ENCODE peak calls at places on chromosomes 16 and 17, in six cellular contexts. One of them, this sample, is unnamed.

GRCh38 chr16:13767215-13767614 is 152.7 kb upstream of the ERCC4 start:
- DNase-seq in thoracic aorta: no peak
- DNase-seq in skeletal muscle cell: no peak
- DNase-seq in adrenal gland: no peak
- DNase-seq in AG10803: no peak
- DNase-seq in BJ: no peak
- DNase-seq in this sample: no peak

GRCh38 chr17:57810740-57811632 is 38.9 kb downstream of the MRPS23 start:
- DNase-seq in thoracic aorta: no peak
- DNase-seq in skeletal muscle cell: no peak
- DNase-seq in adrenal gland: peak
- DNase-seq in AG10803: peak
- DNase-seq in BJ: peak
- DNase-seq in this sample: no peak

GRCh38 chr17:83083368-83084201 is 4.2 kb downstream of the METRNL start:
- DNase-seq in thoracic aorta: no peak
- DNase-seq in skeletal muscle cell: peak
- DNase-seq in adrenal gland: no peak
- DNase-seq in AG10803: peak
- DNase-seq in BJ: peak
- DNase-seq in this sample: peak

GRCh38 chr16:46789499-46790414 is 41.2 kb downstream of the C16orf87 start:
- DNase-seq in thoracic aorta: peak
- DNase-seq in skeletal muscle cell: peak
- DNase-seq in adrenal gland: peak
- DNase-seq in AG10803: peak
- DNase-seq in BJ: no peak
- DNase-seq in this sample: no peak

GRCh38 chr17:34503804-34504203 is 75.6 kb upstream of the TMEM132E start:
- DNase-seq in thoracic aorta: no peak
- DNase-seq in skeletal muscle cell: no peak
- DNase-seq in adrenal gland: peak
- DNase-seq in AG10803: no peak
- DNase-seq in BJ: no peak
- DNase-seq in this sample: no peak

GRCh38 chr16:23385441-23385840 is 67.5 kb downstream of the COG7 start:
- DNase-seq in thoracic aorta: no peak
- DNase-seq in skeletal muscle cell: no peak
- DNase-seq in adrenal gland: no peak
- DNase-seq in AG10803: no peak
- DNase-seq in BJ: no peak
- DNase-seq in this sample: no peak

GRCh38 chr17:27918498-27918897 is 25.3 kb upstream of the LYRM9 start:
- DNase-seq in thoracic aorta: no peak
- DNase-seq in skeletal muscle cell: no peak
- DNase-seq in adrenal gland: no peak
- DNase-seq in AG10803: no peak
- DNase-seq in BJ: no peak
- DNase-seq in this sample: no peak

GRCh38 chr16:5838071-5838470 is 740.5 kb upstream of the EEF2KMT start:
- DNase-seq in thoracic aorta: no peak
- DNase-seq in skeletal muscle cell: no peak
- DNase-seq in adrenal gland: no peak
- DNase-seq in AG10803: no peak
- DNase-seq in BJ: no peak
- DNase-seq in this sample: no peak

GRCh38 chr17:33639103-33639991 is 346.3 kb upstream of the ASIC2 start:
- DNase-seq in thoracic aorta: no peak
- DNase-seq in skeletal muscle cell: no peak
- DNase-seq in adrenal gland: no peak
- DNase-seq in AG10803: no peak
- DNase-seq in BJ: no peak
- DNase-seq in this sample: no peak

GRCh38 chr16:25693621-25694020 is 1.9 kb downstream of the HS3ST4 start:
- DNase-seq in thoracic aorta: no peak
- DNase-seq in skeletal muscle cell: no peak
- DNase-seq in adrenal gland: no peak
- DNase-seq in AG10803: no peak
- DNase-seq in BJ: no peak
- DNase-seq in this sample: no peak

GRCh38 chr16:25690563-25691143 is 1.1 kb upstream of the HS3ST4 start:
- DNase-seq in thoracic aorta: no peak
- DNase-seq in skeletal muscle cell: no peak
- DNase-seq in adrenal gland: no peak
- DNase-seq in AG10803: no peak
- DNase-seq in BJ: no peak
- DNase-seq in this sample: no peak

GRCh38 chr16:25692307-25692706 is 548 bp downstream of the HS3ST4 start:
- DNase-seq in thoracic aorta: no peak
- DNase-seq in skeletal muscle cell: no peak
- DNase-seq in adrenal gland: no peak
- DNase-seq in AG10803: no peak
- DNase-seq in BJ: no peak
- DNase-seq in this sample: no peak

GRCh38 chr16:25691519-25692091 is at the start of gene HS3ST4:
- DNase-seq in thoracic aorta: no peak
- DNase-seq in skeletal muscle cell: no peak
- DNase-seq in adrenal gland: no peak
- DNase-seq in AG10803: no peak
- DNase-seq in BJ: no peak
- DNase-seq in this sample: no peak

DNA sequence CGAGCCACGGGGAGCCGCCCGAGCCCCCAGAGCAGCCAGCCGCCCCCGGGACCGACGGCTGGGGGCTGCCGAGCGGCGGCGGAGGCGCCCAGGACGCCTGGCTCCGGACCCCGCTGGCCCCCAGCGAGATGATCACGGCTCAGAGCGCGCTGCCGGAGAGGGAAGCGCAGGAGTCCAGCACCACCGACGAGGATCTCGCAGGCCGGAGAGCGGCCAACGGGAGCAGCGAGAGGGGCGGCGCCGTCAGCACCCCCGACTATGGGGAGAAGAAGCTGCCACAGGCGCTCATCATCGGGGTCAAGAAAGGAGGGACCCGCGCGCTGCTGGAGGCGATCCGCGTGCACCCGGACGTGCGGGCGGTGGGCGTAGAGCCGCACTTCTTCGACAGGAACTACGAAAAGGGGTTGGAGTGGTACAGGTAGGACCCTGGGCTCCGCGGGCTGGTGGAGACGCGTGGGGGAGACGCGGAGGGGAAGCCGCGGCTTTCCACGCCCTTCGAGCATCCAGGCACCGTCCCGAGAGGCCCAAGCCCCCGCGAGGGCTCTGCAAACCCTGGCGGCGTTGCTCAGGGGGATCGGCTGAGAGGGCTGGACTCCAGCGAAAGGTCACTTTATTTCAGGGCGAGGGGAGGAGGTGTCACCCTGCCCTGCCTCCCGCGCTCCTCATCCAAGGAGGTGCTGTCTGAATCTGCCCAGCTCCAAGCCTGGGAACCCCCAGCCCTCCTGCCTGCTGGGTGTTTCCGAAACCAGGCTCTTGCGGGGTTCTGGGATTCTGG is 1.2 kb downstream of the HS3ST4 start:
- DNase-seq in thoracic aorta: no peak
- DNase-seq in skeletal muscle cell: no peak
- DNase-seq in adrenal gland: no peak
- DNase-seq in AG10803: no peak
- DNase-seq in BJ: no peak
- DNase-seq in this sample: no peak
- H3K4me3 ChIP-seq in thoracic aorta: no peak
- H3K4me3 ChIP-seq in skeletal muscle cell: no peak
- H3K4me3 ChIP-seq in adrenal gland: no peak
- H3K4me3 ChIP-seq in AG10803: no peak
- H3K4me3 ChIP-seq in BJ: no peak
- H3K4me3 ChIP-seq in this sample: no peak

GRCh38 chr17:74862108-74862901 is 2.6 kb upstream of the GRIN2C start:
- DNase-seq in thoracic aorta: no peak
- DNase-seq in skeletal muscle cell: no peak
- DNase-seq in adrenal gland: peak
- DNase-seq in AG10803: peak
- DNase-seq in BJ: no peak
- DNase-seq in this sample: no peak
- H3K4me3 ChIP-seq in thoracic aorta: peak
- H3K4me3 ChIP-seq in skeletal muscle cell: no peak
- H3K4me3 ChIP-seq in adrenal gland: no peak
- H3K4me3 ChIP-seq in AG10803: no peak
- H3K4me3 ChIP-seq in BJ: no peak
- H3K4me3 ChIP-seq in this sample: no peak

GRCh38 chr17:6677946-6678345 is 26.4 kb downstream of the C17orf100 start:
- DNase-seq in thoracic aorta: no peak
- DNase-seq in skeletal muscle cell: no peak
- DNase-seq in adrenal gland: no peak
- DNase-seq in AG10803: no peak
- DNase-seq in BJ: no peak
- DNase-seq in this sample: no peak
- H3K4me3 ChIP-seq in thoracic aorta: no peak
- H3K4me3 ChIP-seq in skeletal muscle cell: no peak
- H3K4me3 ChIP-seq in adrenal gland: no peak
- H3K4me3 ChIP-seq in AG10803: no peak
- H3K4me3 ChIP-seq in BJ: no peak
- H3K4me3 ChIP-seq in this sample: no peak

GRCh38 chr16:66569827-66570405 is 3.7 kb downstream of the CMTM1 start:
- DNase-seq in thoracic aorta: no peak
- DNase-seq in skeletal muscle cell: peak
- DNase-seq in adrenal gland: no peak
- DNase-seq in AG10803: peak
- DNase-seq in BJ: no peak
- DNase-seq in this sample: no peak
- H3K4me3 ChIP-seq in thoracic aorta: no peak
- H3K4me3 ChIP-seq in skeletal muscle cell: no peak
- H3K4me3 ChIP-seq in adrenal gland: no peak
- H3K4me3 ChIP-seq in AG10803: no peak
- H3K4me3 ChIP-seq in BJ: no peak
- H3K4me3 ChIP-seq in this sample: no peak

GRCh38 chr16:56861756-56862155 is 3.3 kb upstream of the SLC12A3 start:
- DNase-seq in thoracic aorta: no peak
- DNase-seq in skeletal muscle cell: no peak
- DNase-seq in adrenal gland: no peak
- DNase-seq in AG10803: no peak
- DNase-seq in BJ: no peak
- DNase-seq in this sample: no peak
- H3K4me3 ChIP-seq in thoracic aorta: no peak
- H3K4me3 ChIP-seq in skeletal muscle cell: no peak
- H3K4me3 ChIP-seq in adrenal gland: no peak
- H3K4me3 ChIP-seq in AG10803: no peak
- H3K4me3 ChIP-seq in BJ: no peak
- H3K4me3 ChIP-seq in this sample: no peak

This sample was measured in AG09309.